ENCODE peak calls at places on chromosomes 7 and 10, in six cellular contexts. One of them, this sample, is unnamed.

GRCh38 chr10:124860426-124860825 is 58.8 kb downstream of the ABRAXAS2 start:
- DNase-seq in sigmoid colon: no peak
- DNase-seq in AG10803: no peak
- DNase-seq in NB4: no peak
- DNase-seq in tibial nerve: no peak
- DNase-seq in heart right ventricle: no peak
- DNase-seq in this sample: no peak

GRCh38 chr10:31578951-31579350 is 259.9 kb downstream of the ZEB1 start:
- DNase-seq in tibial nerve: no peak
- DNase-seq in sigmoid colon: no peak
- DNase-seq in heart right ventricle: no peak
- DNase-seq in NB4: no peak
- DNase-seq in AG10803: no peak
- DNase-seq in this sample: no peak

GRCh38 chr7:17623546-17624185 is 316.6 kb downstream of the SNX13 start:
- DNase-seq in sigmoid colon: no peak
- DNase-seq in tibial nerve: no peak
- DNase-seq in NB4: no peak
- DNase-seq in AG10803: peak; percentile 12
- DNase-seq in heart right ventricle: no peak
- DNase-seq in this sample: no peak

GRCh38 chr7:38669965-38670520 is 38.9 kb upstream of the AMPH start:
- DNase-seq in AG10803: no peak
- DNase-seq in NB4: no peak
- DNase-seq in tibial nerve: no peak
- DNase-seq in heart right ventricle: no peak
- DNase-seq in sigmoid colon: no peak
- DNase-seq in this sample: peak; percentile 36

GRCh38 chr10:18400201-18400910 is 251.0 kb downstream of the NSUN6 start:
- DNase-seq in sigmoid colon: no peak
- DNase-seq in tibial nerve: no peak
- DNase-seq in heart right ventricle: no peak
- DNase-seq in NB4: no peak
- DNase-seq in AG10803: no peak
- DNase-seq in this sample: peak; percentile 6

GRCh38 chr7:1204460-1204859 is 28.2 kb upstream of the UNCX start:
- DNase-seq in AG10803: peak; percentile 27
- DNase-seq in sigmoid colon: no peak
- DNase-seq in tibial nerve: no peak
- DNase-seq in NB4: no peak
- DNase-seq in heart right ventricle: no peak
- DNase-seq in this sample: no peak

GRCh38 chr10:58854811-58855210 is 321.6 kb upstream of the PHYHIPL start:
- DNase-seq in tibial nerve: no peak
- DNase-seq in heart right ventricle: no peak
- DNase-seq in NB4: no peak
- DNase-seq in AG10803: no peak
- DNase-seq in sigmoid colon: no peak
- DNase-seq in this sample: no peak

GRCh38 chr10:32253300-32253699 is 93.7 kb downstream of the EPC1 start:
- DNase-seq in AG10803: no peak
- DNase-seq in sigmoid colon: no peak
- DNase-seq in heart right ventricle: no peak
- DNase-seq in tibial nerve: no peak
- DNase-seq in NB4: no peak
- DNase-seq in this sample: peak; percentile 30

GRCh38 chr10:114684085-114684821 is 26.2 kb upstream of the ABLIM1 start:
- DNase-seq in sigmoid colon: peak; percentile 69
- DNase-seq in heart right ventricle: peak; percentile 49
- DNase-seq in NB4: no peak
- DNase-seq in AG10803: peak; percentile 62
- DNase-seq in tibial nerve: peak; percentile 36
- DNase-seq in this sample: peak; percentile 58

GRCh38 chr10:48547981-48548380 is 56.9 kb downstream of the ARHGAP22 start:
- DNase-seq in tibial nerve: no peak
- DNase-seq in AG10803: no peak
- DNase-seq in NB4: no peak
- DNase-seq in heart right ventricle: no peak
- DNase-seq in sigmoid colon: no peak
- DNase-seq in this sample: no peak

GRCh38 chr7:88111136-88111748 is 108.6 kb downstream of the SRI start:
- DNase-seq in tibial nerve: no peak
- DNase-seq in NB4: peak; percentile 66
- DNase-seq in heart right ventricle: no peak
- DNase-seq in AG10803: peak; percentile 47
- DNase-seq in sigmoid colon: no peak
- DNase-seq in this sample: peak; percentile 53

GRCh38 chr10:32751582-32751981 is 206.4 kb downstream of the ITGB1 start:
- DNase-seq in NB4: no peak
- DNase-seq in heart right ventricle: no peak
- DNase-seq in sigmoid colon: no peak
- DNase-seq in AG10803: no peak
- DNase-seq in tibial nerve: no peak
- DNase-seq in this sample: no peak

GRCh38 chr10:89470628-89471027 is 56.3 kb downstream of the IFIT5 start:
- DNase-seq in sigmoid colon: no peak
- DNase-seq in heart right ventricle: no peak
- DNase-seq in AG10803: no peak
- DNase-seq in NB4: no peak
- DNase-seq in tibial nerve: no peak
- DNase-seq in this sample: peak; percentile 42

GRCh38 chr10:91313761-91314520 is 93.5 kb downstream of the PCGF5 start:
- DNase-seq in heart right ventricle: no peak
- DNase-seq in sigmoid colon: no peak
- DNase-seq in AG10803: peak; percentile 75
- DNase-seq in NB4: no peak
- DNase-seq in tibial nerve: no peak
- DNase-seq in this sample: peak; percentile 80

GRCh38 chr7:34075543-34075942 is 170.2 kb downstream of the BMPER start:
- DNase-seq in sigmoid colon: no peak
- DNase-seq in NB4: no peak
- DNase-seq in AG10803: no peak
- DNase-seq in heart right ventricle: no peak
- DNase-seq in tibial nerve: no peak
- DNase-seq in this sample: no peak

GRCh38 chr10:124145109-124145860 is 51.9 kb upstream of the CHST15 start:
- DNase-seq in sigmoid colon: peak; percentile 85
- DNase-seq in AG10803: peak; percentile 63
- DNase-seq in tibial nerve: peak; percentile 79
- DNase-seq in NB4: peak; percentile 94
- DNase-seq in heart right ventricle: peak; percentile 39
- DNase-seq in this sample: peak; percentile 89

GRCh38 chr10:92750788-92751533 is 61.2 kb downstream of the HHEX start:
- DNase-seq in AG10803: peak; percentile 54
- DNase-seq in sigmoid colon: no peak
- DNase-seq in NB4: peak; percentile 47
- DNase-seq in heart right ventricle: no peak
- DNase-seq in tibial nerve: no peak
- DNase-seq in this sample: peak; percentile 69

GRCh38 chr10:78997635-78998618 is 70.8 kb upstream of the ZMIZ1 start:
- DNase-seq in NB4: no peak
- DNase-seq in sigmoid colon: no peak
- DNase-seq in AG10803: no peak
- DNase-seq in heart right ventricle: no peak
- DNase-seq in tibial nerve: no peak
- DNase-seq in this sample: peak; percentile 63

DNA sequence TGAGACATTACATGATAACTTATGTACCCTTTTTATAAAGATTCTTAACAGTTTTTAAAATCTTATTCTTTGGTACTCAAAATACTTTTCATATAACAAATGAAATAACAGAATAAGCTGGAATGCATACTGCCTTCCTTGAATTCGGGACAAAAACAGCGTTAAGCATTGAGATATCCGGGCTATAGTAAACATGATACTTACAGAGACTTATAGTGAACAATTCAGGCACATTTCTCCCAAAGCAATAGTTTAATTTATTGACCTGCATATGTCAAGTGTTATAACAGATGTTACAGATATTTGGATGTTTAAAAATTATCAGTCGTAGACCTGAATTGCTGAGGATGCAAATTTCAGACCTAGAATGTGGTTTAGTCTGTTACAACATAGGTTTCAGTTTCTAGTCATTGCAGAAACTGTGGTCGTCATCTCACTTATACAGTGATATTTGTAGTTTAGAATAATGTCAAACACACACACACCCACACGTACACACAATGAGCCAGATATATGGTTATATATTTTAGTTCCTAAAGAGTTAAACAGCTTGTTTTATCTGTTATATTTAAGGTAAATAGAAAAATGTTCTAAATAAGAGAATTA is 85.1 kb downstream of the VTI1A start:
- DNase-seq in sigmoid colon: no peak
- DNase-seq in heart right ventricle: no peak
- DNase-seq in tibial nerve: no peak
- DNase-seq in NB4: peak; percentile 36
- DNase-seq in AG10803: no peak
- DNase-seq in this sample: peak; percentile 53
- H3K4me3 ChIP-seq in sigmoid colon: peak overlapping the region; percentile 26
- H3K4me3 ChIP-seq in heart right ventricle: no peak overlapping the region
- H3K4me3 ChIP-seq in tibial nerve: no peak overlapping the region
- H3K4me3 ChIP-seq in NB4: no peak overlapping the region
- H3K4me3 ChIP-seq in AG10803: no peak overlapping the region
- H3K4me3 ChIP-seq in this sample: peak overlapping the region; percentile 37

GRCh38 chr7:157021893-157022680 is 11.6 kb upstream of the MNX1 start:
- DNase-seq in NB4: no peak
- DNase-seq in sigmoid colon: no peak
- DNase-seq in tibial nerve: no peak
- DNase-seq in heart right ventricle: no peak
- DNase-seq in AG10803: no peak
- DNase-seq in this sample: no peak
- H3K4me3 ChIP-seq in NB4: no peak overlapping the region
- H3K4me3 ChIP-seq in sigmoid colon: no peak overlapping the region
- H3K4me3 ChIP-seq in tibial nerve: no peak overlapping the region
- H3K4me3 ChIP-seq in heart right ventricle: peak overlapping the region; percentile 3
- H3K4me3 ChIP-seq in AG10803: no peak overlapping the region
- H3K4me3 ChIP-seq in this sample: no peak overlapping the region

GRCh38 chr10:29142516-29143314 is 146.2 kb upstream of the LYZL1 start:
- DNase-seq in sigmoid colon: no peak
- DNase-seq in NB4: no peak
- DNase-seq in tibial nerve: no peak
- DNase-seq in heart right ventricle: no peak
- DNase-seq in AG10803: no peak
- DNase-seq in this sample: no peak
- H3K4me3 ChIP-seq in sigmoid colon: no peak overlapping the region
- H3K4me3 ChIP-seq in NB4: no peak overlapping the region
- H3K4me3 ChIP-seq in tibial nerve: no peak overlapping the region
- H3K4me3 ChIP-seq in heart right ventricle: no peak overlapping the region
- H3K4me3 ChIP-seq in AG10803: no peak overlapping the region
- H3K4me3 ChIP-seq in this sample: no peak overlapping the region

DNA sequence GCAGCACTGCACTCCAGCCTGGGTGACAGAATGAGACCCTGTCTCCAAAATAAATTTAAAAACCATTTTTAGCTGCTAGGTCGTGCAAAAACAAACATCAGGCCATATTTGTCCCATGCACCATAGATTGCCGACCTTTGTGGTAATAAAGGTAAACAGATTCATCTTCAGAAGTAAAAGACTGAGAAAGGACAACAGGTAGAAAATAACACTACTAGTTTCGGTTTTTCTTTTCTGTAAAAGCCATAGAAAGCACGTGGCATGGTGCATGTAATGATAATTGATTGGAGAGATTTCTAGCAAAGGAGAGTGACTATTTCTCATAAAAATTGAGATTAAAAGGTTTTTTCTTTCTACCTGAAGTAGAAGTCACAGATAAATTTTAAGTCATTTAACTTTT is 93.9 kb downstream of the DNAH11 start:
- DNase-seq in AG10803: no peak
- DNase-seq in NB4: no peak
- DNase-seq in heart right ventricle: no peak
- DNase-seq in tibial nerve: no peak
- DNase-seq in sigmoid colon: no peak
- DNase-seq in this sample: no peak
- H3K4me3 ChIP-seq in AG10803: no peak overlapping the region
- H3K4me3 ChIP-seq in NB4: no peak overlapping the region
- H3K4me3 ChIP-seq in heart right ventricle: no peak overlapping the region
- H3K4me3 ChIP-seq in tibial nerve: no peak overlapping the region
- H3K4me3 ChIP-seq in sigmoid colon: no peak overlapping the region
- H3K4me3 ChIP-seq in this sample: no peak overlapping the region

DNA sequence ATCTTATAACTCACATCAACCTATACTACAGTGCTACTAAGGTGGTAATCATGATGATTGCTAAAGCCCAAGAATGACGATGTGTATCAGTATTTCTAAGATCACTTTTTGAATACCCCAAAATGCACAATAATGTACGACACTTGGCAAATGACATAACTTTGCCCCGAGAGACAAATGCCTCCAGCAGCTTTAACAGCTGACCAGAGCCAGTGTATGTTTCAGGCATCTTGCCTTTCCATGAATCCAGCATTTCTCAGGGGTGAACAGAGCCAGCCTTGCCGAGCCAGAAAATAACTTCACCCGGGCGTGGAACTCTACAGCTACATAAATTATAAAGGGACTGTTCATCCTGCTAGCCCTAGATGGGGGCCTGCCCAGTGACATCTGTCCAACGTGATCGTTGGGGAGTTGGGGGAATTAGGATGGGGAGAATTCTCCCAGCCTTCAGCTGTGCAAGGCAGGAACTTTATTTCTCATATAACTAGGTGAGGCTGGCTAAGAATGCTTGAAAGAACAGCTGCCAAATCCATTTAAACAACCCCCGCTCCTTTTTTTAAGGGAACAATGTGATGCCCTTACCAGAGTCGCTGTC is 1.7 kb downstream of the IGFBP3 start:
- DNase-seq in AG10803: no peak
- DNase-seq in tibial nerve: no peak
- DNase-seq in NB4: no peak
- DNase-seq in sigmoid colon: no peak
- DNase-seq in heart right ventricle: no peak
- DNase-seq in this sample: no peak
- H3K4me3 ChIP-seq in AG10803: peak overlapping the region; percentile 92
- H3K4me3 ChIP-seq in tibial nerve: peak overlapping the region; percentile 34
- H3K4me3 ChIP-seq in NB4: no peak overlapping the region
- H3K4me3 ChIP-seq in sigmoid colon: peak overlapping the region; percentile 66
- H3K4me3 ChIP-seq in heart right ventricle: peak overlapping the region; percentile 59
- H3K4me3 ChIP-seq in this sample: peak overlapping the region; percentile 87

GRCh38 chr10:49606981-49607535 is 3.1 kb upstream of the SLC18A3 start:
- DNase-seq in tibial nerve: peak; percentile 44
- DNase-seq in sigmoid colon: no peak
- DNase-seq in NB4: peak; percentile 91
- DNase-seq in heart right ventricle: peak; percentile 58
- DNase-seq in AG10803: peak; percentile 62
- DNase-seq in this sample: peak; percentile 81

GRCh38 chr10:49610015-49610734 is at the start of gene SLC18A3:
- DNase-seq in heart right ventricle: no peak
- DNase-seq in NB4: no peak
- DNase-seq in AG10803: no peak
- DNase-seq in sigmoid colon: peak; percentile 40
- DNase-seq in tibial nerve: no peak
- DNase-seq in this sample: no peak

GRCh38 chr10:49609283-49610014 is 661 bp upstream of the SLC18A3 start:
- DNase-seq in AG10803: no peak
- DNase-seq in sigmoid colon: peak; percentile 40
- DNase-seq in NB4: no peak
- DNase-seq in heart right ventricle: no peak
- DNase-seq in tibial nerve: no peak
- DNase-seq in this sample: no peak

GRCh38 chr10:49608166-49608758 is 1.8 kb upstream of the SLC18A3 start:
- DNase-seq in AG10803: no peak
- DNase-seq in tibial nerve: no peak
- DNase-seq in NB4: no peak
- DNase-seq in heart right ventricle: no peak
- DNase-seq in sigmoid colon: no peak
- DNase-seq in this sample: no peak

GRCh38 chr10:49608925-49609282 is 1.2 kb upstream of the SLC18A3 start:
- DNase-seq in AG10803: no peak
- DNase-seq in heart right ventricle: no peak
- DNase-seq in tibial nerve: no peak
- DNase-seq in sigmoid colon: peak; percentile 32
- DNase-seq in NB4: no peak
- DNase-seq in this sample: no peak
- H3K4me3 ChIP-seq in AG10803: no peak overlapping the region
- H3K4me3 ChIP-seq in heart right ventricle: no peak overlapping the region
- H3K4me3 ChIP-seq in tibial nerve: no peak overlapping the region
- H3K4me3 ChIP-seq in sigmoid colon: no peak overlapping the region
- H3K4me3 ChIP-seq in NB4: no peak overlapping the region
- H3K4me3 ChIP-seq in this sample: no peak overlapping the region

This sample was measured in fibroblast of villous mesenchyme.